ENCODE peak calls at places on chromosomes 7 and 10, in six cellular contexts. H, F, R, S, V and J are unnamed samples.

GRCh38 chr7:151462306-151462779 is 22.4 kb upstream of the CRYGN start:
- DNase-seq in H (no peak), F (no peak), R (no peak), S (no peak), V (no peak), J (no peak)

GRCh38 chr7:109529712-109530111 is 960.0 kb downstream of the DNAJB9 start:
- DNase-seq in H (no peak), F (no peak), R (no peak), S (no peak), V (no peak), J (no peak)

GRCh38 chr10:128210215-128211063 is 84.2 kb upstream of the MKI67 start:
- DNase-seq in H (peak), F (peak), R (peak), S (peak), V (no peak), J (peak)

GRCh38 chr10:111836586-111836985 is 347.0 kb downstream of the GPAM start:
- DNase-seq in H (no peak), F (no peak), R (no peak), S (no peak), V (no peak), J (no peak)

GRCh38 chr7:111362660-111363059 is 199.6 kb downstream of the IMMP2L start:
- DNase-seq in H (no peak), F (no peak), R (no peak), S (peak), V (no peak), J (no peak)

GRCh38 chr10:101574354-101574753 is 13.7 kb downstream of the POLL start:
- DNase-seq in H (peak), F (no peak), R (no peak), S (no peak), V (no peak), J (no peak)

GRCh38 chr7:50307368-50308012 is 3.0 kb downstream of the IKZF1 start:
- DNase-seq in H (no peak), F (no peak), R (no peak), S (peak), V (no peak), J (no peak)

GRCh38 chr7:23022258-23022745 is 8.4 kb upstream of the HYCC1 start:
- DNase-seq in H (no peak), F (no peak), R (no peak), S (peak), V (no peak), J (no peak)

GRCh38 chr10:21668831-21669230 is 134.8 kb downstream of the MLLT10 start:
- DNase-seq in H (no peak), F (no peak), R (no peak), S (no peak), V (no peak), J (no peak)

GRCh38 chr10:123882681-123883445 is 8.7 kb downstream of the CPXM2 start:
- DNase-seq in H (no peak), F (no peak), R (no peak), S (no peak), V (no peak), J (no peak)

GRCh38 chr7:137606061-137606674 is 240.6 kb downstream of the DGKI start:
- DNase-seq in H (no peak), F (peak), R (no peak), S (peak), V (no peak), J (no peak)

GRCh38 chr7:42770106-42770505 is 141.8 kb downstream of the C7orf25 start:
- DNase-seq in H (no peak), F (no peak), R (no peak), S (no peak), V (no peak), J (no peak)

GRCh38 chr7:28354601-28355062 is 57.7 kb upstream of the CREB5 start:
- DNase-seq in H (no peak), F (no peak), R (no peak), S (no peak), V (no peak), J (no peak)

GRCh38 chr10:11930342-11930978 is 107.3 kb downstream of the PROSER2 start:
- DNase-seq in H (no peak), F (no peak), R (no peak), S (no peak), V (no peak), J (no peak)

GRCh38 chr10:107686095-107686494 is 521.6 kb upstream of the SORCS1 start:
- DNase-seq in H (no peak), F (no peak), R (no peak), S (no peak), V (no peak), J (no peak)

GRCh38 chr7:1586827-1587705 is 17.2 kb upstream of the PSMG3 start:
- DNase-seq in H (peak), F (no peak), R (no peak), S (no peak), V (no peak), J (no peak)

GRCh38 chr10:122348512-122348911 is 26.0 kb upstream of the PLEKHA1 start:
- DNase-seq in H (no peak), F (no peak), R (no peak), S (no peak), V (no peak), J (no peak)

GRCh38 chr10:33179056-33179455 is 155.4 kb downstream of the NRP1 start:
- DNase-seq in H (no peak), F (no peak), R (no peak), S (no peak), V (no peak), J (no peak)

GRCh38 chr10:10293431-10293830 is 724.2 kb upstream of the CELF2 start:
- DNase-seq in H (no peak), F (no peak), R (no peak), S (no peak), V (no peak), J (no peak)

GRCh38 chr7:129773328-129773731 is 161.8 kb downstream of the NRF1 start:
- DNase-seq in H (peak), F (no peak), R (no peak), S (no peak), V (no peak), J (no peak)

GRCh38 chr7:120554960-120555571 is 282.1 kb downstream of the KCND2 start:
- DNase-seq in H (peak), F (peak), R (peak), S (peak), V (peak), J (peak)

GRCh38 chr7:149573519-149573918 is 75.9 kb upstream of the ZNF746 start:
- DNase-seq in H (no peak), F (no peak), R (no peak), S (no peak), V (no peak), J (no peak)

GRCh38 chr7:97006146-97006950 is 995 bp downstream of the DLX6 start:
- DNase-seq in H (peak), F (no peak), R (peak), S (no peak), V (no peak), J (no peak)
- TF ChIP-seq JUND in H (no peak), F (no peak), R (no peak), S (no peak), V (no peak), J (no peak)

GRCh38 chr10:88162852-88163251 is 299.4 kb downstream of the PTEN start:
- DNase-seq in H (no peak), F (no peak), R (no peak), S (no peak), V (no peak), J (no peak)

GRCh38 chr10:88168171-88169036 is 305.0 kb downstream of the PTEN start:
- DNase-seq in H (no peak), F (no peak), R (no peak), S (no peak), V (no peak), J (no peak)

GRCh38 chr10:88163572-88163971 is 300.1 kb downstream of the PTEN start:
- DNase-seq in H (no peak), F (no peak), R (no peak), S (no peak), V (no peak), J (no peak)

GRCh38 chr10:88164471-88164870 is 301.0 kb downstream of the PTEN start:
- DNase-seq in H (no peak), F (no peak), R (no peak), S (no peak), V (no peak), J (no peak)

GRCh38 chr10:88165849-88166271 is 302.4 kb downstream of the PTEN start:
- DNase-seq in H (no peak), F (no peak), R (no peak), S (no peak), V (no peak), J (no peak)
- TF ChIP-seq JUND in H (peak), F (no peak), R (no peak), S (no peak), V (no peak), J (no peak)

GRCh38 chr10:26215923-26216576 is 524 bp upstream of the GAD2 start:
- DNase-seq in H (peak), F (no peak), R (peak), S (no peak), V (no peak), J (no peak)

GRCh38 chr10:26216949-26217395 is 398 bp downstream of the GAD2 start:
- DNase-seq in H (peak), F (no peak), R (no peak), S (no peak), V (no peak), J (no peak)

GRCh38 chr10:26216577-26216948 is at the start of gene GAD2:
- DNase-seq in H (no peak), F (no peak), R (peak), S (no peak), V (no peak), J (no peak)

GRCh38 chr10:26215534-26215922 is 1.0 kb upstream of the GAD2 start:
- DNase-seq in H (no peak), F (no peak), R (no peak), S (no peak), V (no peak), J (no peak)

DNA sequence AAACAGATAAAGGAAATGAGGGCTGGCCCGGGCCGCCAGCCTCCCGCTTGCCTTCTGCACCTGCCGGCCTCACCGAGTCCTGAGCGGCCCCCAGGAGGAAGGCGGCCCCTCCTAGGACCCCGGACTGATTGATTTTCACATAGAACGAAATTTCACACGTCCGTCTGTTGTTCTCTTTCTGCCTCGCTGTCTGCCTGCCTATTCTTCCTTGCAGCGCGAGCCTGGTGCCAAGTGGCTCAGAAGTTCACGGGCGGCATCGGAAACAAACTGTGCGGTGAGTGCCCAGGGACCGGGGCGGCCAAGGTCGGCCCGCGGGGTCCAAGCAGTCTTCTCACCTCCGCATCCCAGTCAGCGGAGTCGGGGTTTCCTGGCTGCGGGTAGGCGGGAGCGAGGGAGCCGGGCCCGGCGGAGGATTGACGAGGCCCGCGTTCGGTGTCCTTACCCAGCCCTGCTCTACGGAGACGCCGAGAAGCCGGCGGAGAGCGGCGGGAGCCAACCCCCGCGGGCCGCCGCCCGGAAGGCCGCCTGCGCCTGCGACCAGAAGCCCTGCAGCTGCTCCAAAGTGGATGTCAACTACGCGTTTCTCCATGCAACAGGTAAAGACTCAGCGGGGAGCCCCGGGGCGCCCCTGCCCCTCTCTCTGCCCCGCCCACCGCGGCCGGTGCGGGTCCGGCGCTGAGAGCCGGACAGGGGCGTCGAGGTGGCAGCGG is 977 bp downstream of the GAD2 start:
- DNase-seq in H (peak), F (no peak), R (peak), S (no peak), V (no peak), J (no peak)
- TF ChIP-seq JUND in H (no peak), F (no peak), R (no peak), S (no peak), V (no peak), J (no peak)

DNA sequence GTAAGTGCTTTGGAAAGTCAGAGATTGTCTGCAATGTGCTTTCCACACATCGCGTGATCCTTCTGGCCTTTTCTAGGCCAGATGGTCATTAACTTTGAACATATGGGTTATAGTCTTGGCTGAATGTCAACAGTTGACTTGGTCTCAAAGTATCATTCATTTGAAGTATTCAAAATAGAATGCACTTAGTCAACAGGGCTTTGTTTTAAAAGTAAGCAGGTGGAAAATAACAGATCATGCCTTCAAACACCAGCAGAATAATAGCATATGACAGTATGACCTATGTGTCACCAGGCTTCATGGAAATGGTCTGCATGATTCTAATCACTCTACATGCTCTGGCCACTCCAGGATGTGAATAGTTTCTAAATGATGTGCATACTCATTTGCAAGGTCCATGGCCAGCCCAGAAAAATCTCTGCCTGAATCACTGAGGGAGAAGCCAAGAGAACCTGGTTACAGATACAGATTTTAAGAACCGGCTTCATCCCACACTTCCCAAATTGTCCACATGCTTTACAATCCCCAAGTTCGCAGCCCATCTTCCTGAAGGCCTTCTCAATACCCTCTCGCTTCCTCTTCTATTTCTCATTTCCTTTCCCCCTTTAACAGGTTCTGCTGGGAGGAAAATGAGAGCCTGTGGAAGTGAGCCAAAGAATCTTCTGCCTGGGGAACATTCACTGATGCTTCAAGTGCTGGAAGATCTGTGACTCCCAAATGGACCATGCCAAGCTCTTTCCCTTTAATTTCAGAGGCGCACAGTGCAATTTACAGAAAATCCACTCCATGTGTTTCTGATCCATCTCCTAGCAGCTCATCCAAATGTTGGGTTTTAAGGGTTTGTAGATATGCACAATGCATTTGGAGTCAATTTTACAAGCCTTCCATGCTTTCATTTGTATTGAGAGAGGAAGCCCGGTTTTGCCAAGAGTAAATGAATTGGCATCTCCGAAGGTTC is 122.8 kb upstream of the GDF10 start:
- DNase-seq in H (no peak), F (no peak), R (no peak), S (no peak), V (no peak), J (no peak)
- TF ChIP-seq JUND in H (no peak), F (no peak), R (no peak), S (no peak), V (no peak), J (no peak)

GRCh38 chr10:35640951-35641429 is 1.1 kb downstream of the FZD8 start:
- DNase-seq in H (peak), F (peak), R (peak), S (peak), V (no peak), J (peak)

GRCh38 chr10:35640474-35640873 is 1.6 kb downstream of the FZD8 start:
- DNase-seq in H (peak), F (no peak), R (peak), S (peak), V (no peak), J (peak)

GRCh38 chr10:35638116-35638515 is 4.0 kb downstream of the FZD8 start:
- DNase-seq in H (no peak), F (no peak), R (no peak), S (no peak), V (no peak), J (no peak)

GRCh38 chr10:35639021-35639521 is 3.0 kb downstream of the FZD8 start:
- DNase-seq in H (peak), F (no peak), R (peak), S (no peak), V (no peak), J (no peak)

GRCh38 chr10:35639651-35640311 is 2.3 kb downstream of the FZD8 start:
- DNase-seq in H (peak), F (no peak), R (peak), S (no peak), V (no peak), J (no peak)
- TF ChIP-seq JUND in H (no peak), F (no peak), R (no peak), S (no peak), V (no peak), J (no peak)